ENCODE peak calls at places on chromosomes 4 and X, in four cellular contexts. A is brain microvascular endothelial cell, C is colonic mucosa, K is tibial nerve. E is an unnamed sample. For H3K36me3, the result is how much of the 10 kb centered on the place peaks cover.

GRCh38 chrX:7771788-7772438 is 71.1 kb upstream of the VCX start:
- DNase-seq in C (peak), A (no peak), K (no peak), E (no peak)

GRCh38 chrX:56069299-56069941 is 162.7 kb upstream of the KLF8 start:
- DNase-seq in A (no peak), C (no peak), K (no peak), E (no peak)

GRCh38 chr4:41095973-41096372 is 118.4 kb downstream of the APBB2 start:
- DNase-seq in C (no peak), A (peak), K (no peak), E (no peak)

GRCh38 chr4:186067757-186068385 is 1.1 kb upstream of the TLR3 start:
- DNase-seq in C (peak), A (peak), K (peak), E (peak)

GRCh38 chr4:88106205-88106604 is 52.2 kb downstream of the ABCG2 start:
- DNase-seq in A (no peak), K (no peak), C (no peak), E (no peak)

GRCh38 chr4:78032446-78032845 is 24.7 kb upstream of the FRAS1 start:
- DNase-seq in A (no peak), C (no peak), K (no peak), E (no peak)

GRCh38 chr4:57037982-57038604 is 59.4 kb downstream of the POLR2B start:
- DNase-seq in A (no peak), C (peak), K (peak), E (no peak)

GRCh38 chr4:104971458-104971857 is 175.2 kb upstream of the TET2 start:
- DNase-seq in C (no peak), A (no peak), K (no peak), E (no peak)

GRCh38 chr4:25911356-25911755 is 2.7 kb upstream of the SMIM20 start:
- DNase-seq in K (no peak), A (no peak), C (no peak), E (no peak)

GRCh38 chr4:25915359-25915716 is 1.3 kb downstream of the SMIM20 start:
- DNase-seq in K (peak), A (peak), C (no peak), E (no peak)

GRCh38 chr4:25914670-25915358 is 794 bp downstream of the SMIM20 start:
- DNase-seq in C (no peak), K (no peak), A (no peak), E (no peak)

GRCh38 chr4:25913851-25914669 is at the start of gene SMIM20:
- DNase-seq in C (peak), A (peak), K (peak), E (no peak)

DNA sequence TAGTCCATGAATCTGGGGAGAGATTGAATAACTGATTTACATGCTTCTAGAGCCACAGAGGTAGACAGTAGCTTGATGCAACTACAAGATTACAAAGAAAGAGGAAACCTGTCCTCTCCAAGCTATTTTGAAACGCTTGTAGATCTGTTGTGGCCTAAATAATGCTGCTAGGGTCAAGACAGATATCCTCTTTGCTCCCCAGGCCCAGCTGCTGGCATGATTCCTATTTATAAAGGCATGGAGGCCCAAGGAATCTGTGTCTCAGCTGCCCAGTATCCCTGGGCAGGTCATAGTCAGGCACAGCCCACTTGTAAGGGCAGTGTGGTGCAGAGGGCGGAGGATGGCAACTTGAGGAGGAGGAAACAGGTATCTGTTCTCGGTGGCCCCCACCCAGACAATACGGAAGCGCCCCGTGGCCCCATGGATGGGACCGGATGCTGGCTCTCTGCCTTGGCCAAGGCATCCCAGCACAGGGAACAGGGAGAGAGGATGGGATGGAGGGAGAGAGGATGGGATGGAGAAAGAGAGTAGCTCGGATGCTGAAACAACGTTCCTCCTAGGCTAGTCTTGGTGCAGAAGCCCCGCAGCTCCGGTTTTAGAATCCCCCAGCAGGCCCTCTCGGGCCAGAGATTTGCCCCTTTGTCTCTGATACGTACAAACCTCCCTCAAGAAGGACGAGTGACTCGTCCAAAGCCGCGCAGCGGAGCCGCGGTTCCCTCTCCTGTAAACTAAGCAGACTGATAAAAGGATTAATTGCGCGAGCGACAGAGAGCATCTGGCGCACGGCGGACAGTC is 767 bp upstream of the SMIM20 start:
- DNase-seq in K (peak), C (peak), A (peak), E (no peak)
- TF ChIP-seq CTCF in K (no peak), C (no peak), A (no peak), E (no peak)

GRCh38 chrX:41116948-41117347 is 31.7 kb downstream of the USP9X start:
- DNase-seq in C (no peak), A (no peak), K (no peak), E (no peak)

GRCh38 chrX:41122664-41123257 is 37.5 kb downstream of the USP9X start:
- DNase-seq in A (no peak), C (no peak), K (no peak), E (no peak)

GRCh38 chrX:41121766-41122165 is 36.5 kb downstream of the USP9X start:
- DNase-seq in C (no peak), A (no peak), K (no peak), E (no peak)

GRCh38 chrX:41118156-41118555 is 32.9 kb downstream of the USP9X start:
- DNase-seq in A (no peak), C (no peak), K (no peak), E (no peak)

DNA sequence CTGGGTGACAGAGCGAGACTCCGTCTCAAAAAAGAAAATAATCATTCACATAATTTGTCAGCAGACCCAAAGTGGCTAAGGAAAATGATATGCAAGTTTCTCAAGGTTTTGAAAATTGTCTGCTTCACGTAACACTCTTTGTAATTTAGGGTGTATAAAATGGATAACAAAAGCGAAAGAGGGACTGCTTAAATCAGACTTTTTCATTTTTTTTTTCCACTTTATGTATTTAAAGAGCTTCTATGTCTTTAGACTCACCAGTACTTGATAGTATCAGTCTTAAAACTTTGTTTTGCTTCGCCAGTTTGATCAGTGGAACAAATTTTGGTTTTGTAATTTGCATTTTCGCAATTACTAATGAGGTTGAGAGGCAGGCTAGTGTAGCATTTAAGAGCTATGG is 34.6 kb downstream of the USP9X start:
- DNase-seq in C (no peak), A (no peak), K (no peak), E (no peak)
- H3K4me3 ChIP-seq in C (no peak), A (no peak), K (no peak), E (no peak)

DNA sequence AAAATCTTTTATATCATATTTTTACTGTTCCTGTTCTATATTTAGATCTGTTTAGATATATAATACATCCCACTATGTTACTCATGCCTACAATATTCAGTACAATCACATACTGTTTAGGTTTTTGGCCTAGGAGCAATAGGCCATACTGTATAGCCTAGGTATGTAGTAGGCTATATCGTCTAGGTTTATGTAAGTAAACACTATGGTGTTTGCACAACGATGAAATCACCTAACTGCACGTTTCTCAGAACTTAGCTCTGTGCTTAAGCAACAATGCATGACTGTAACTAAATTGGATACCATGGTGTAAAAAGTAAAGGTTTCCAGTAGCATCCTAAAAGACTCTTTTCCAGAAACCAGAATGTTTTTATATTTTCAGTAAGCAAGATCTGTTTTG is 235.9 kb upstream of the SLIT2 start:
- DNase-seq in A (no peak), C (no peak), K (no peak), E (no peak)
- H3K36me3 ChIP-seq in A (under half), C (under half), K (under half), E (under half)

GRCh38 chr4:177128306-177128705 is 181.4 kb upstream of the NEIL3 start:
- DNase-seq in C (no peak), A (no peak), K (no peak), E (no peak)

GRCh38 chr4:177125656-177126055 is 184.0 kb upstream of the NEIL3 start:
- DNase-seq in A (no peak), K (no peak), C (no peak), E (no peak)

GRCh38 chr4:177123811-177124210 is 185.9 kb upstream of the NEIL3 start:
- DNase-seq in K (no peak), A (no peak), C (no peak), E (no peak)

GRCh38 chr4:177124436-177124835 is 185.2 kb upstream of the NEIL3 start:
- DNase-seq in C (no peak), K (no peak), A (no peak), E (no peak)

GRCh38 chr4:177127658-177128057 is 182.0 kb upstream of the NEIL3 start:
- DNase-seq in A (no peak), C (no peak), K (no peak), E (no peak)
- TF ChIP-seq CTCF in A (no peak), C (no peak), K (no peak), E (no peak)

DNA sequence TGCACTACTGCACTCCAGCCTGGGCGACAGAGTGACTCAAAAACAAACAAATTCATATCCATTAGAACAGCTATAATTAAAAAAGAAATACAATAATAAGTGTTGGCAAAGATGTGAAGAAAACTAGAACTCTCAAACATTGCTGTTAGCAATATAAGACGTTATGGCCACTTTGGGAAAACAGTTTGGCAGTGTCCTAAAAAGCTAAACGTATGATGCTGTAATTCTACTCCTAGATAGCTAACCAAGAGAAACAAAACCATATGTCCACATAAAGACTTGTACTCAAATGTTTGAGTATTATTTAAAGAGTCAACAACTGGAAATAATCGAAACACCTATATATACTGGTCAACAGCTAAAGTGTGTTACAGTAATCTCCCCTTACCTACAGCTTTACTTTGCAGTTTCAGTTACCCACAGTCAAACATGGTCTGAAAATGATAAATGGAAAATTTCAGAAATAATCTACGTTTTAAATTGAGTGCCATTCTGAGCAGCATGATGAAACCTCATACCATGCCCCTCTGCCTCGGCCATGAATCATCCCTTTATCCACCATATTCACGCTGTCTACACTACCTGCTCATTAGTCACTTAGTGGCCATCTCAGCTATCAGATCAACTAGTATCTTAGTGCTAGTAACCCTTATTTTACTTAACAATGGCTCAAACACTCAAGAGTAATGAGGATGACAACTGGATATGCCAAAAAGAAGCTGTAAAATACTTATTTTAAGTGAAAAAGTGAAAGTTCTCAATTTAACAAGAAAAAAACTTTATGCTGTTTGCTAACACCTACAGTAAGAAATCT is 4.9 kb downstream of the ELF2 start:
- DNase-seq in C (no peak), K (no peak), A (peak), E (no peak)
- H3K4me3 ChIP-seq in C (no peak), K (no peak), A (no peak), E (no peak)

GRCh38 chrX:154015581-154016264 is 4.0 kb downstream of the IRAK1 start:
- DNase-seq in K (no peak), A (no peak), C (no peak), E (no peak)

GRCh38 chrX:154013001-154013421 is 6.7 kb downstream of the IRAK1 start:
- DNase-seq in C (no peak), A (no peak), K (no peak), E (no peak)

GRCh38 chrX:154016366-154017076 is 3.2 kb downstream of the IRAK1 start:
- DNase-seq in A (no peak), C (no peak), K (no peak), E (no peak)

GRCh38 chrX:154013614-154014360 is 5.9 kb downstream of the IRAK1 start:
- DNase-seq in A (no peak), C (no peak), K (no peak), E (no peak)

DNA sequence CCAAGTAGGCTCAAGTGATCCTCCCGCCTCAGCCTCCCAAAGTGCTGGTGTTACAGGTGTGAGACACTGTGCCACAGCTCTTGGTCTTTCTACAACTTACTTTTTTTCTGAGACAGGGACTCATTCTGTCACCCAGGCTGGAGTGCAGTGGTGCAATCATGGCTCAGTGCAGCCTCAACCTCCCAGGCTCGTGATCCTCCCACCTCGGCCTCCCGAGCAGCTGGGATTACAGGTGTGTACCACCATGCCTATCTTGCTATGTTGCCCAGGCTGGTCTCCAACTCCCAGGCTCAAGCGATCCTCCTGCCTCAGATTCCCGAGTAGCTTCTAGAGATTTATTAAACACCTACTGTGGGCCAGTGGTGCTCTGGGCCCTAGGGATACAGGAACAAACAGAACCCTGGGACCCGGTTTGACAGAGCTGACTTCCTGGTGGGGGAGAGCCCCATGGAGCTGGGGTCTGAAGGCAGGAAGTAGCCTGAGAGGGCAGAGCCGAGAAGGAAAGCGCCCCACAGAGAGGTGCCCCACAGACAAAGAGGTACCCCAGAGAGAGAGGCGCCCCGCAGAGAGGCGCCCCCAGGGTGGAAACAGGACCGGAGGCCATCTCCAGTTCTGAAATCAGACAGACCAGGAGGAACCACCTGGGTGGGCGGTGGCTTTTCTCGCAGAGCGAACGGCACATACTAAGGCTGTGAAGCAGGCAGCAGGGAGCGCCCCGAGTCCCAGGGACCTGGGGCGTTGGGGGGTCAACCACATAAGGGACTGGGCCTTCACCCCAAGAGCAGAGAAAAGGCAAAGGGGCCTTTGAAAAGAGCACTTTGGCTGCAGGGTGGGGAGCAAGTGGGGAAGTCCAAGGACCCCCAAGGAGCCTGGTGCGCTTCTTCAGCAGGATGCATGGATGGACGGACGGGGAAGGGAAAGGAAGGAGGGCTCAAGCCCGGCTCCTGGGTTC is 5.0 kb downstream of the IRAK1 start:
- DNase-seq in A (no peak), C (no peak), K (no peak), E (no peak)
- H3K36me3 ChIP-seq in A (under half), C (under half), K (under half), E (under half)

GRCh38 chr4:123399638-123400358 is 3.2 kb downstream of the SPRY1 start:
- DNase-seq in K (peak), C (no peak), A (peak), E (no peak)
- TF ChIP-seq CTCF in K (no peak), C (no peak), A (no peak), E (no peak)

GRCh38 chr4:155854597-155855226 is 11.4 kb downstream of the ASIC5 start:
- DNase-seq in A (peak), K (no peak), C (no peak), E (no peak)
- H3K4me3 ChIP-seq in A (no peak), K (no peak), C (no peak), E (no peak)